ENCODE peak calls at places on chromosome 5, in five cellular contexts. A, M, L, Z and S are unnamed samples.

GRCh38 chr5:78496373-78496772 is 136.0 kb downstream of the SCAMP1 start:
- DNase-seq in M (no peak), A (no peak), Z (no peak), L (peak), S (no peak)

GRCh38 chr5:35884125-35884788 is 27.6 kb downstream of the IL7R start:
- DNase-seq in Z (no peak), L (peak), M (peak), A (no peak), S (peak)

GRCh38 chr5:100827481-100827889 is 75.6 kb downstream of the ST8SIA4 start:
- DNase-seq in M (no peak), Z (peak), L (peak), A (no peak), S (peak)

GRCh38 chr5:1974081-1974480 is 91.4 kb upstream of the IRX4 start:
- DNase-seq in L (no peak), A (no peak), Z (no peak), M (no peak), S (peak)

GRCh38 chr5:177487975-177488374 is 9.4 kb downstream of the PDLIM7 start:
- DNase-seq in A (no peak), M (no peak), Z (no peak), L (no peak), S (no peak)

GRCh38 chr5:73541981-73542380 is 23.5 kb downstream of the ANKRA2 start:
- DNase-seq in L (no peak), A (no peak), M (peak), Z (no peak), S (no peak)

GRCh38 chr5:89769975-89770374 is 639.6 kb downstream of the CETN3 start:
- DNase-seq in A (no peak), Z (no peak), M (peak), L (peak), S (peak)

GRCh38 chr5:14184725-14185124 is 41.6 kb downstream of the TRIO start:
- DNase-seq in M (peak), A (no peak), L (no peak), Z (no peak), S (no peak)

GRCh38 chr5:66122379-66123034 is 21.6 kb upstream of the SREK1 start:
- DNase-seq in L (peak), M (no peak), A (no peak), Z (no peak), S (peak)

GRCh38 chr5:5353681-5354080 is 68.8 kb upstream of the ICE1 start:
- DNase-seq in A (no peak), Z (no peak), L (no peak), M (no peak), S (no peak)

GRCh38 chr5:124743534-124744169 is 2.8 kb downstream of the ZNF608 start:
- DNase-seq in M (peak), A (no peak), Z (peak), L (no peak), S (no peak)

GRCh38 chr5:67516959-67517358 is 320.4 kb upstream of the CD180 start:
- DNase-seq in A (no peak), M (peak), L (peak), Z (no peak), S (peak)

GRCh38 chr5:54302267-54302687 is 8.1 kb downstream of the ARL15 start:
- DNase-seq in A (no peak), M (peak), L (peak), Z (no peak), S (no peak)

GRCh38 chr5:168300377-168301182 is 9.1 kb downstream of the WWC1 start:
- DNase-seq in L (no peak), A (no peak), Z (no peak), M (no peak), S (peak)

GRCh38 chr5:850511-851006 is at the start of gene ZDHHC11:
- DNase-seq in A (peak), Z (no peak), L (no peak), M (no peak), S (no peak)

GRCh38 chr5:147561435-147561834 is 51.6 kb upstream of the DPYSL3 start:
- DNase-seq in Z (no peak), A (no peak), M (no peak), L (no peak), S (no peak)

GRCh38 chr5:54524082-54524481 is 6.5 kb downstream of the SNX18 start:
- DNase-seq in Z (no peak), M (no peak), A (no peak), L (no peak), S (no peak)

GRCh38 chr5:177364159-177364962 is 6.6 kb downstream of the RGS14 start:
- DNase-seq in L (no peak), A (no peak), M (peak), Z (no peak), S (no peak)

GRCh38 chr5:138402640-138403039 is 36.2 kb upstream of the REEP2 start:
- DNase-seq in L (no peak), A (no peak), M (no peak), Z (no peak), S (no peak)

GRCh38 chr5:116640236-116640635 is 65.6 kb upstream of the SEMA6A start:
- DNase-seq in M (no peak), A (no peak), L (no peak), Z (no peak), S (no peak)

GRCh38 chr5:14471557-14471956 is 110.0 kb upstream of the OTULINL start:
- DNase-seq in Z (no peak), M (no peak), A (no peak), L (no peak), S (no peak)

GRCh38 chr5:8020861-8021514 is 152.0 kb downstream of the MTRR start:
- DNase-seq in L (no peak), Z (no peak), M (no peak), A (no peak), S (no peak)

GRCh38 chr5:77438057-77438456 is 54.1 kb downstream of the WDR41 start:
- DNase-seq in Z (no peak), L (no peak), A (no peak), M (no peak), S (no peak)
- TF ChIP-seq CTCF in Z (no peak), L (no peak), A (no peak), M (no peak), S (no peak)

GRCh38 chr5:132753135-132753987 is 6.1 kb downstream of the CCNI2 start:
- DNase-seq in M (no peak), A (no peak), Z (peak), L (no peak), S (no peak)
- TF ChIP-seq CTCF in M (no peak), A (no peak), Z (no peak), L (peak), S (no peak)

GRCh38 chr5:141196363-141196762 is 3.1 kb upstream of the PCDHB11 start:
- DNase-seq in Z (no peak), A (no peak), M (no peak), L (no peak), S (no peak)

DNA sequence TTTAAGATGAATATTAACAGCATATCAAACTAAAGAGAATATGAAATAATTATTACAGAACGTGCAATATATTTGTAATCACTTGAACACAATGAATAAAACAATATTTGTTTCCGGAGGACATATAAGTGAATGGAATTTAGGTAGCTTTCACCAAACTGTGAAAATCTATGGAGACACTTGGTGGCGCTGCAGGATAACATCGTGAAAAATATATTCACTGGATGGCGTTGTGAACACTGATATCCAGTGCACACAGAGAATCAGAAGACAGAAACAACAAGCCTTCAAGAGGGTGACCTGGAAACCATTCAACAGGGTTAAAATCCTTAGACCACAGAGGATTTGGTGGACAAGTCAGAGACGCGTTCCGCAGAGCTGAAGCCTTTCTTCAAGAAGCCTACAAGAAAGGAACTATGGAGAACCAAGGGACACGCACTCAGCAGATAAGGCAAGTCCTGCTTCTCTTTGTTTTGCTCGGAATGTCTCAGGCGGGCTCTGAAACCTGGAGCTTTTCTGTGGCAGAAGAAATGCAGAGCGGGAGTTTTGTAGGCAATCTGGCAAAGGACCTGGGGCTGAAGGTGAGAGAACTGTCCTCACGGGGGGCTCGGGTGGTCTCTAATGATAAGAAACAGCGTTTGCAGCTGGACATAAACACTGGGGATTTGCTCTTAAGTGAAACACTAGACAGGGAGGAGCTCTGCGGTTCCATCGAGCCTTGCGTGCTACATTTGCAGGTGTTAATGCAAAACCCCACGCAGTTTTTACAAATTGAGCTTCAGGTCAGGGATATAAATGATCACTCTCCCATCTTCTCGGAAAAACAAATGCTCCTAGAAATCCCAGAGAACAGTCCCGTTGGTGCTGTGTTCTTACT is at the start of gene PCDHB11:
- DNase-seq in A (no peak), L (no peak), M (no peak), Z (no peak), S (peak)
- TF ChIP-seq CTCF in A (peak), L (no peak), M (no peak), Z (no peak), S (peak)

GRCh38 chr5:180718810-180719453 is 20.9 kb downstream of the OR2Y1 start:
- DNase-seq in L (peak), M (peak), Z (peak), A (no peak), S (peak)
- TF ChIP-seq CTCF in L (peak), M (peak), Z (peak), A (peak), S (peak)

GRCh38 chr5:122517091-122517490 is 205.1 kb downstream of the SNCAIP start:
- DNase-seq in L (no peak), Z (no peak), A (no peak), M (no peak), S (no peak)

GRCh38 chr5:122515709-122516431 is 203.8 kb downstream of the SNCAIP start:
- DNase-seq in L (peak), A (no peak), Z (peak), M (peak), S (peak)

DNA sequence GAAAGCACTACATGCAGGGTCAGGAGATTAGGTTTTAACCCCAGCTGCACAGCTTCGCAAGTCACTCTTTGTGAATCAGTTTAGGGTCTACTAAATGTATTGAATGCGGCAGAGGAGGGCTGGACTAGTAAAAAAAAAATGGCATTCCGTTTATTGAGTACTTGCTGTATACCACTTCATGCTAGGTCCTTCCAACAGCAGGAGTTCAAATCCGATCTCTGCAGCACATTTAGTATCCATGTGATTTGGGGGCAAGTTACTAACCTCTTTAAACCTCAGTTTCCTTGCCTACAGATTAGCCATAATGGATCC is 204.4 kb downstream of the SNCAIP start:
- DNase-seq in A (no peak), M (no peak), Z (no peak), L (no peak), S (no peak)
- TF ChIP-seq CTCF in A (no peak), M (no peak), Z (no peak), L (no peak), S (no peak)

DNA sequence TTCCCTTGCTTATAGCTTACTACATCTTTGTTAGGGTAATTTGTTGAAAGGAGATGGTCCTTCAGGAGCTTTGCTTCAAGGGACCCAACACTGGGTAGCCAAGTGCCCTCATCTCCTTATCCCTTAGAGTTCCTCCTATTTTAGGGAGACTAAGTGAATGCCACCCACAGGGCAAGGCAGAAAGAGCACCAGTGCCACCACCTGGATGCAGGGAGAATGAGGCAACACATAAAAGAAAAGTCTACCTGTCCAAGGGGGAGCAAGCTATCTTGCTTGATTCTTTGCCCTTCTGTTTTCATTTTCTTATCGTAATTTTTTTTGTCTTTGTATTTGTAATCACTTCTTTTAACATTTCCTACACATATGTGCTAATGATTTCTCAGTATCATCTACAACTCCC is 205.5 kb downstream of the NPR3 start:
- DNase-seq in M (peak), L (peak), A (no peak), Z (no peak), S (peak)
- TF ChIP-seq CTCF in M (peak), L (peak), A (peak), Z (peak), S (peak)

GRCh38 chr5:179870403-179870903 is 11.8 kb upstream of the MRNIP start:
- DNase-seq in A (peak), M (peak), L (peak), Z (no peak), S (no peak)
- TF ChIP-seq CTCF in A (peak), M (peak), L (peak), Z (no peak), S (no peak)

GRCh38 chr5:163505049-163505474 is 357 bp upstream of the MAT2B start:
- DNase-seq in A (no peak), M (no peak), Z (no peak), L (no peak), S (peak)
- TF ChIP-seq CTCF in A (no peak), M (no peak), Z (no peak), L (no peak), S (no peak)